ENCODE peak calls at places on chromosomes 7 and 10, in seven cellular contexts. K, I, N, W, M, P and V are unnamed samples.

GRCh38 chr10:116892873-116893685 is 43.8 kb downstream of the ENO4 start:
- DNase-seq in P (no peak), N (no peak), M (no peak), W (peak), I (no peak), K (no peak), V (no peak)

GRCh38 chr7:26197153-26198115 is 3.1 kb downstream of the HNRNPA2B1 start:
- DNase-seq in P (no peak), I (no peak), M (no peak), W (no peak), N (no peak), K (no peak), V (no peak)

GRCh38 chr7:38840736-38841460 is 68.1 kb downstream of the VPS41 start:
- DNase-seq in M (peak), K (no peak), P (no peak), W (no peak), N (peak), I (no peak), V (no peak)

GRCh38 chr10:15123749-15124184 is 26.6 kb downstream of the RPP38 start:
- DNase-seq in I (no peak), M (peak), N (peak), P (no peak), K (no peak), W (no peak), V (no peak)

GRCh38 chr7:80044796-80045195 is 89.8 kb upstream of the GNAI1 start:
- DNase-seq in N (no peak), P (no peak), I (no peak), W (no peak), K (no peak), M (no peak), V (no peak)

GRCh38 chr7:128872394-128872824 is 9.8 kb downstream of the ATP6V1F start:
- DNase-seq in K (peak), M (no peak), N (no peak), I (no peak), P (no peak), W (no peak), V (no peak)

GRCh38 chr7:117808273-117808868 is 64.9 kb downstream of the CTTNBP2 start:
- DNase-seq in I (no peak), W (no peak), P (no peak), M (no peak), K (no peak), N (no peak), V (no peak)

GRCh38 chr7:132488634-132489302 is 87.5 kb downstream of the PLXNA4 start:
- DNase-seq in P (no peak), N (peak), W (peak), M (no peak), K (no peak), I (no peak), V (no peak)

GRCh38 chr10:89207181-89207800 is at the start of gene CH25H:
- DNase-seq in K (peak), W (no peak), N (peak), I (peak), M (peak), P (no peak), V (peak)

GRCh38 chr10:118557946-118558345 is 37.5 kb downstream of the PRLHR start:
- DNase-seq in P (no peak), M (no peak), W (no peak), I (no peak), N (no peak), K (no peak), V (no peak)